ENCODE peak calls at places on chromosomes 5 and 9, in seven cellular contexts. A, K, L, X, E, Y and O are unnamed samples.

GRCh38 chr5:93954421-93955069 is 213.1 kb upstream of the POU5F2 start:
- DNase-seq in A (no peak), K (no peak), L (no peak), X (peak; percentile 5), E (peak; percentile 11), Y (no peak), O (no peak)

GRCh38 chr9:111895996-111896941 is at the start of gene UGCG:
- DNase-seq in A (peak; percentile 92), K (peak; percentile 79), L (peak; percentile 85), X (peak; percentile 99), E (peak; percentile 96), Y (peak; percentile 90), O (peak; percentile 91)

GRCh38 chr9:95857122-95857521 is 18.4 kb upstream of the ERCC6L2 start:
- DNase-seq in A (no peak), K (no peak), L (no peak), X (no peak), E (peak; percentile 13), Y (peak; percentile 87), O (peak; percentile 52)

GRCh38 chr9:6758418-6759113 is 793 bp downstream of the KDM4C start:
- DNase-seq in A (peak; percentile 66), K (peak; percentile 50), L (peak; percentile 51), X (peak; percentile 84), E (peak; percentile 79), Y (peak; percentile 51), O (no peak)

GRCh38 chr9:77750284-77750683 is 102.2 kb upstream of the GNA14 start:
- DNase-seq in A (no peak), K (no peak), L (no peak), X (peak; percentile 23), E (no peak), Y (peak; percentile 60), O (no peak)

GRCh38 chr5:553874-554273 is 29.6 kb upstream of the SLC9A3 start:
- DNase-seq in A (peak; percentile 89), K (peak; percentile 58), L (no peak), X (peak; percentile 43), E (no peak), Y (no peak), O (no peak)

GRCh38 chr9:120104771-120105170 is 475.2 kb downstream of the CDK5RAP2 start:
- DNase-seq in A (no peak), K (no peak), L (no peak), X (no peak), E (no peak), Y (no peak), O (no peak)

GRCh38 chr5:149407331-149408251 is 28.5 kb upstream of the IL17B start:
- DNase-seq in A (no peak), K (no peak), L (no peak), X (peak; percentile 88), E (no peak), Y (no peak), O (no peak)

GRCh38 chr9:136587145-136587943 is 41.5 kb upstream of the NOTCH1 start:
- DNase-seq in A (peak; percentile 31), K (no peak), L (no peak), X (peak; percentile 90), E (peak; percentile 93), Y (peak; percentile 48), O (no peak)

GRCh38 chr9:10050016-10050415 is 562.8 kb downstream of the PTPRD start:
- DNase-seq in A (no peak), K (no peak), L (no peak), X (no peak), E (no peak), Y (peak; percentile 28), O (no peak)

GRCh38 chr5:134492568-134492967 is 32.9 kb upstream of the JADE2 start:
- DNase-seq in A (no peak), K (no peak), L (no peak), X (no peak), E (no peak), Y (no peak), O (no peak)

GRCh38 chr9:106616946-106617345 is 246.0 kb upstream of the ZNF462 start:
- DNase-seq in A (no peak), K (no peak), L (no peak), X (no peak), E (no peak), Y (no peak), O (no peak)

GRCh38 chr9:75797181-75797580 is 93.3 kb upstream of the PCSK5 start:
- DNase-seq in A (no peak), K (no peak), L (no peak), X (no peak), E (no peak), Y (no peak), O (no peak)

GRCh38 chr5:179241175-179241574 is 104.1 kb downstream of the ADAMTS2 start:
- DNase-seq in A (no peak), K (no peak), L (no peak), X (peak; percentile 86), E (no peak), Y (no peak), O (no peak)

GRCh38 chr5:142215915-142216681 is 107.5 kb downstream of the NDFIP1 start:
- DNase-seq in A (no peak), K (peak; percentile 57), L (no peak), X (peak; percentile 95), E (no peak), Y (peak; percentile 98), O (peak; percentile 99)

GRCh38 chr9:129338701-129339445 is 160.8 kb upstream of the IER5L start:
- DNase-seq in A (peak; percentile 83), K (no peak), L (no peak), X (peak; percentile 86), E (no peak), Y (peak; percentile 78), O (no peak)

GRCh38 chr9:130667117-130667430 is 2.7 kb downstream of the PRDM12 start:
- DNase-seq in A (no peak), K (no peak), L (no peak), X (peak; percentile 84), E (no peak), Y (no peak), O (no peak)

GRCh38 chr5:167642779-167643517 is 648.5 kb upstream of the WWC1 start:
- DNase-seq in A (no peak), K (no peak), L (no peak), X (peak; percentile 26), E (no peak), Y (peak; percentile 92), O (peak; percentile 96)

GRCh38 chr5:73751254-73751914 is 125.4 kb downstream of the ARHGEF28 start:
- DNase-seq in A (no peak), K (no peak), L (no peak), X (no peak), E (no peak), Y (no peak), O (no peak)

GRCh38 chr9:121439016-121439415 is 60.6 kb downstream of the GGTA1 start:
- DNase-seq in A (no peak), K (no peak), L (no peak), X (no peak), E (no peak), Y (no peak), O (no peak)

GRCh38 chr9:87471746-87472145 is 25.9 kb upstream of the DAPK1 start:
- DNase-seq in A (no peak), K (no peak), L (no peak), X (no peak), E (no peak), Y (no peak), O (no peak)

GRCh38 chr9:113886471-113886870 is 10.4 kb downstream of the ZNF618 start:
- DNase-seq in A (no peak), K (no peak), L (no peak), X (no peak), E (peak; percentile 60), Y (peak; percentile 23), O (peak; percentile 27)

GRCh38 chr5:79878721-79879336 is 112.2 kb downstream of the MTX3 start:
- DNase-seq in A (no peak), K (peak; percentile 21), L (no peak), X (peak; percentile 17), E (peak; percentile 48), Y (no peak), O (no peak)

GRCh38 chr5:180799194-180799593 is 3.4 kb downstream of the MGAT1 start:
- DNase-seq in A (peak; percentile 58), K (no peak), L (no peak), X (no peak), E (peak; percentile 55), Y (no peak), O (no peak)

GRCh38 chr5:180801596-180802324 is 846 bp downstream of the MGAT1 start:
- DNase-seq in A (peak; percentile 51), K (no peak), L (no peak), X (no peak), E (no peak), Y (no peak), O (no peak)

GRCh38 chr5:180798193-180798592 is 4.4 kb downstream of the MGAT1 start:
- DNase-seq in A (no peak), K (no peak), L (no peak), X (no peak), E (no peak), Y (no peak), O (no peak)

GRCh38 chr5:180802325-180803180 is at the start of gene MGAT1:
- DNase-seq in A (peak; percentile 86), K (peak; percentile 79), L (peak; percentile 79), X (peak; percentile 98), E (peak; percentile 92), Y (peak; percentile 83), O (peak; percentile 89)

GRCh38 chr5:180799902-180800801 is 2.5 kb downstream of the MGAT1 start:
- DNase-seq in A (no peak), K (no peak), L (no peak), X (peak; percentile 94), E (no peak), Y (peak; percentile 86), O (peak; percentile 76)
- H3K4me1 ChIP-seq in A (peaks cover 91% of the 10 kb centered on the region), K (peaks cover 43% of the 10 kb centered on the region), L (peaks cover 13% of the 10 kb centered on the region), X (peaks cover 46% of the 10 kb centered on the region), E (peaks cover 17% of the 10 kb centered on the region), Y (peaks cover 35% of the 10 kb centered on the region), O (peaks cover 51% of the 10 kb centered on the region)

DNA sequence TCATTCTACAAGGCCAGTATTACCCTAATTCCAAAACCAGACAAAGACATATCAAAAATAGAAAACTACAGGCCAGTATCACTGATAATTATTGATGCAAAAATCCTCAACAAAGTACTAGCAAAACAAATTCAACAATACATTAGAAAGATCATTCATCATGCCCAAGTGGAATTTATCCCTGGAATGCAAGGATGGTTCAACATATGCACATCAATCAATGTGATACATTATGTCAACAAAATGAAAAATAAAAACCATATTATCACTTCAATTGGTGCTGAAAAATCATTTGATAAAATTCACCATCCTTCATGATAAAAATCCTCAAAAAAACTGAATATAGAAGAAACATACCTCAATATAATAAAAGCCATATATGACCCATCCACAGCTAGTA is 115.2 kb upstream of the SLC27A6 start:
- DNase-seq in A (no peak), K (no peak), L (no peak), X (no peak), E (no peak), Y (no peak), O (no peak)
- H3K9me3 ChIP-seq in A (peaks cover 23% of the 10 kb centered on the region), K (peaks cover 4% of the 10 kb centered on the region), L (no peaks in the 10 kb centered on the region), X (no peaks in the 10 kb centered on the region), E (peaks cover 9% of the 10 kb centered on the region), Y (no peaks in the 10 kb centered on the region), O (peaks cover 2% of the 10 kb centered on the region)

GRCh38 chr9:84738353-84738752 is 68.8 kb downstream of the NTRK2 start:
- DNase-seq in A (no peak), K (no peak), L (no peak), X (no peak), E (no peak), Y (no peak), O (no peak)
- H3K4me1 ChIP-seq in A (no peaks in the 10 kb centered on the region), K (no peaks in the 10 kb centered on the region), L (peaks cover 10% of the 10 kb centered on the region), X (no peaks in the 10 kb centered on the region), E (peaks cover 7% of the 10 kb centered on the region), Y (no peaks in the 10 kb centered on the region), O (no peaks in the 10 kb centered on the region)

DNA sequence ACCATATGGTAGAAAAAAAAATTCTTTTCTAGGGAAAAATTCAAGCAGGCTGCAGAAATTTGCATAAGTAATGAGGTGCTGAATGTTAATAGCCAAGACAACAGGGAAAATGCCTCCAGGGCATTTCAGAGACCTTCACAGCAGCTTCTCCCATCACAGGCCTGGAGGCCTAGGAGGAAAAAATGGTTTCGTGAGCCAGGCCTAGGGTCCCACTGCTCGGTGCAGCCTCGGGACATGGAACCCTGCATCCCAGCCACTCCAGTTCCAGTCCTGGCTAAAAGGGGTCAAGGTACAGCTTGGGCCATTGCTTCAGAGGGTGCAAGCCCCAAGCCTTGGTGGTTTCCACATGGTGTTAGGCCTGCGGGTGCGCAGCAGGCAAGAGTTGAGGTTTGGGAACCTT is 436.0 kb upstream of the SMC2 start:
- DNase-seq in A (no peak), K (no peak), L (no peak), X (no peak), E (no peak), Y (no peak), O (no peak)
- H3K9me3 ChIP-seq in A (peaks cover 17% of the 10 kb centered on the region), K (peaks cover 16% of the 10 kb centered on the region), L (no peaks in the 10 kb centered on the region), X (no peaks in the 10 kb centered on the region), E (peaks cover 12% of the 10 kb centered on the region), Y (peaks cover 5% of the 10 kb centered on the region), O (no peaks in the 10 kb centered on the region)